ENCODE peak calls at places on chromosomes 5 and 9, in four cellular contexts. B is suprapubic skin, J is dorsolateral prefrontal cortex, K is astrocyte. G is an unnamed sample.

GRCh38 chr5:140196406-140196805 is 21.4 kb downstream of the CYSTM1 start:
- DNase-seq in K (no peak), J (no peak), B (no peak), G (no peak)

GRCh38 chr5:69334793-69335268 is 2.2 kb upstream of the CCDC125 start:
- DNase-seq in K (peak; percentile 58), B (peak; percentile 92), J (peak; percentile 86), G (peak; percentile 89)

GRCh38 chr5:73135429-73136276 is 15.3 kb downstream of the TMEM171 start:
- DNase-seq in J (no peak), K (no peak), B (no peak), G (peak; percentile 18)

GRCh38 chr5:170483701-170484458 is 19.9 kb upstream of the KCNIP1 start:
- DNase-seq in J (no peak), B (no peak), K (peak; percentile 46), G (peak; percentile 60)

GRCh38 chr5:178895615-178896571 is at the start of gene ZFP2:
- DNase-seq in J (peak; percentile 72), K (peak; percentile 42), B (no peak), G (peak; percentile 82)

GRCh38 chr5:86523718-86524117 is 94.0 kb upstream of the COX7C start:
- DNase-seq in J (no peak), B (no peak), K (no peak), G (no peak)

GRCh38 chr9:70113403-70114022 is 69.9 kb downstream of the MAMDC2 start:
- DNase-seq in J (peak; percentile 38), K (peak; percentile 54), B (no peak), G (peak; percentile 67)

GRCh38 chr9:97504381-97505216 is 3.1 kb downstream of the TMOD1 start:
- DNase-seq in K (peak; percentile 34), J (no peak), B (no peak), G (no peak)

GRCh38 chr5:180844432-180844831 is 16.6 kb downstream of the ZFP62 start:
- DNase-seq in J (no peak), B (no peak), K (no peak), G (no peak)

GRCh38 chr9:129445794-129446306 is 175.1 kb downstream of the C9orf50 start:
- DNase-seq in J (no peak), B (no peak), K (no peak), G (no peak)

GRCh38 chr5:31095796-31096195 is 97.7 kb upstream of the CDH6 start:
- DNase-seq in J (no peak), B (no peak), K (peak; percentile 23), G (no peak)

GRCh38 chr9:127139071-127139731 is 16.8 kb upstream of the ANGPTL2 start:
- DNase-seq in J (no peak), B (peak; percentile 63), K (no peak), G (no peak)

GRCh38 chr9:108640211-108640610 is 215.6 kb downstream of the ACTL7B start:
- DNase-seq in K (no peak), B (no peak), J (no peak), G (no peak)

GRCh38 chr5:2751592-2752021 is at the start of gene IRX2:
- DNase-seq in B (peak; percentile 95), K (peak; percentile 96), J (no peak), G (peak; percentile 95)

GRCh38 chr5:64822329-64822728 is 53.6 kb downstream of the CWC27 start:
- DNase-seq in K (no peak), B (no peak), J (no peak), G (no peak)
- H3K4me3 ChIP-seq in K (no peak overlapping the region), B (no peak overlapping the region), J (no peak overlapping the region), G (no peak overlapping the region)

GRCh38 chr5:132414634-132415377 is 45.3 kb downstream of the SLC22A5 start:
- DNase-seq in B (no peak), J (no peak), K (peak; percentile 77), G (peak; percentile 52)
- H3K4me3 ChIP-seq in B (no peak overlapping the region), J (no peak overlapping the region), K (no peak overlapping the region), G (no peak overlapping the region)

GRCh38 chr5:58453326-58453725 is 6.6 kb downstream of the PLK2 start:
- DNase-seq in J (no peak), K (no peak), B (no peak), G (no peak)
- H3K4me3 ChIP-seq in J (no peak overlapping the region), K (peak overlapping the region; percentile 97), B (no peak overlapping the region), G (no peak overlapping the region)

DNA sequence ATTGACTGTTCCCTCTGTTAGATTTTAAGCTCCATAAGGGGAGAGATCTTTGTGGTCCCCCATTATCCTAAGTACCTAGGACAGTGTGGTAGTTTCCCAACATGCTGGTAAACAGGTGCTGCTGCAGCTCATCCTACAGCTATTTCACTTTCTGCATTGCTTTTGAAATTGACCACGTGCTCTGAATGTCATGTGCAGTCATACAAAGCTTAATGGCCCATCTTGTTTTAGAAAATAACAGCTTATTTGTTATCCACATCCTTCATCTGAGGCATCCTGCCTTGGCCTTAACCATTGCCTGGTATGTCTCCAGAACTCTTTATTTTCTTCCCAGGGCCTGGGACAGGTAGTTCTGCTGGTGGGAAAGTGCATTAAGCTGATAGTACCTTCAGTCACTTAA is 14.7 kb downstream of the PIK3R1 start:
- DNase-seq in B (no peak), J (no peak), K (no peak), G (no peak)
- H3K4me3 ChIP-seq in B (no peak overlapping the region), J (no peak overlapping the region), K (no peak overlapping the region), G (no peak overlapping the region)

G was measured in hepatocyte.